ENCODE peak calls at places on chromosomes 12 and 14, in ten cellular contexts. F, S, T, M, I, N, Q, H, W and X are unnamed samples.

GRCh38 chr14:103073367-103073875 is 10.6 kb upstream of the LBHD2 start:
- DNase-seq in S (no peak), I (no peak), W (peak; percentile 58), T (no peak), Q (no peak), F (no peak), M (peak; percentile 18), N (no peak), H (no peak), X (no peak)

GRCh38 chr12:131116437-131117117 is 162.9 kb downstream of the ADGRD1 start:
- DNase-seq in W (no peak), Q (no peak), I (peak; percentile 37), F (no peak), M (no peak), N (peak; percentile 12), T (no peak), H (no peak), S (no peak), X (peak; percentile 60)

GRCh38 chr12:113096675-113097461 is 38.7 kb downstream of the RASAL1 start:
- DNase-seq in W (no peak), M (no peak), I (no peak), S (no peak), Q (no peak), N (no peak), H (no peak), T (no peak), F (no peak), X (no peak)

GRCh38 chr12:27866382-27867101 is 86.5 kb upstream of the MANSC4 start:
- DNase-seq in F (no peak), W (no peak), M (no peak), Q (no peak), H (no peak), N (peak; percentile 88), I (no peak), S (no peak), T (no peak), X (peak; percentile 31)

GRCh38 chr14:51999084-51999483 is 9.7 kb downstream of the RTRAF start:
- DNase-seq in F (no peak), Q (no peak), H (no peak), T (no peak), W (no peak), S (no peak), N (peak; percentile 85), M (no peak), I (no peak), X (no peak)

GRCh38 chr12:88242161-88242925 is 100.2 kb downstream of the TMTC3 start:
- DNase-seq in S (no peak), H (no peak), N (peak; percentile 99), F (no peak), I (no peak), Q (peak; percentile 22), W (no peak), T (no peak), M (no peak), X (peak; percentile 93)

GRCh38 chr12:122937622-122938091 is 28.6 kb downstream of the ABCB9 start:
- DNase-seq in Q (no peak), N (no peak), F (no peak), S (no peak), H (no peak), W (no peak), I (no peak), M (no peak), T (no peak), X (peak; percentile 25)

GRCh38 chr12:85279449-85280137 is 427 bp upstream of the ALX1 start:
- DNase-seq in W (no peak), H (no peak), I (no peak), F (no peak), N (no peak), M (peak; percentile 21), T (no peak), Q (no peak), S (no peak), X (no peak)

GRCh38 chr12:59056931-59057330 is 136.6 kb upstream of the LRIG3 start:
- DNase-seq in N (peak; percentile 65), Q (no peak), I (no peak), F (no peak), M (no peak), W (no peak), T (no peak), S (no peak), H (no peak), X (no peak)

GRCh38 chr14:65791551-65791981 is 379.0 kb downstream of the FUT8 start:
- DNase-seq in I (no peak), H (peak; percentile 32), N (peak; percentile 44), Q (no peak), T (no peak), M (no peak), S (no peak), W (no peak), F (no peak), X (no peak)

GRCh38 chr14:35201066-35201465 is 78.7 kb downstream of the PRORP start:
- DNase-seq in F (no peak), W (no peak), T (no peak), H (no peak), S (no peak), I (no peak), M (no peak), Q (no peak), N (no peak), X (no peak)

GRCh38 chr12:113407931-113408585 is 4.4 kb upstream of the SDS start:
- DNase-seq in F (no peak), H (no peak), Q (no peak), M (no peak), W (no peak), I (no peak), S (no peak), T (no peak), N (peak; percentile 68), X (no peak)

GRCh38 chr12:111582133-111582747 is 16.9 kb downstream of the ATXN2 start:
- DNase-seq in T (no peak), F (no peak), Q (no peak), N (no peak), S (no peak), M (no peak), W (no peak), H (no peak), I (no peak), X (no peak)

GRCh38 chr12:82479511-82479910 is 121.2 kb downstream of the METTL25 start:
- DNase-seq in S (no peak), H (no peak), I (no peak), M (no peak), Q (no peak), F (no peak), T (no peak), W (no peak), N (peak; percentile 58), X (peak; percentile 76)

GRCh38 chr14:61355892-61356325 is 34.5 kb downstream of the PRKCH start:
- DNase-seq in M (peak; percentile 53), T (no peak), H (no peak), F (no peak), N (peak; percentile 92), I (no peak), Q (no peak), S (no peak), W (no peak), X (no peak)

GRCh38 chr14:90698379-90698869 is 117.8 kb downstream of the TTC7B start:
- DNase-seq in F (no peak), H (no peak), T (no peak), W (no peak), S (peak; percentile 81), N (peak; percentile 48), M (no peak), I (no peak), Q (no peak), X (no peak)

GRCh38 chr14:79516009-79516408 is 695.3 kb downstream of the DIO2 start:
- DNase-seq in H (no peak), Q (no peak), W (no peak), F (no peak), N (no peak), I (no peak), S (peak; percentile 39), M (no peak), T (no peak), X (no peak)

GRCh38 chr12:109098671-109099070 is 1.3 kb downstream of the UNG start:
- DNase-seq in H (no peak), N (peak; percentile 25), M (no peak), W (no peak), S (no peak), F (no peak), T (no peak), I (no peak), Q (no peak), X (peak; percentile 26)